ENCODE peak calls at places on chromosomes 4 and X, in six cellular contexts. X, U, V, O, G and L are unnamed samples.
A peak's percentile ranks its signal among the peaks of the same experiment; 100 is the strongest.

GRCh38 chr4:185202984-185203379 is 818 bp downstream of the CFAP97 start:
- DNase-seq in X (no peak), U (no peak), V (no peak), O (no peak), G (no peak), L (no peak)

GRCh38 chr4:147981305-147981704 is 249.4 kb downstream of the ARHGAP10 start:
- DNase-seq in X (no peak), U (no peak), V (no peak), O (no peak), G (peak; percentile 57), L (no peak)

GRCh38 chrX:119687661-119688413 is 5.1 kb downstream of the SEPTIN6 start:
- DNase-seq in X (no peak), U (no peak), V (no peak), O (no peak), G (no peak), L (no peak)

GRCh38 chr4:63670735-63671134 is 738.5 kb downstream of the TECRL start:
- DNase-seq in X (no peak), U (no peak), V (no peak), O (no peak), G (no peak), L (no peak)

GRCh38 chr4:155781432-155781831 is 22.6 kb downstream of the GUCY1B1 start:
- DNase-seq in X (no peak), U (no peak), V (no peak), O (no peak), G (no peak), L (no peak)

GRCh38 chr4:16082038-16082423 is 1.8 kb downstream of the PROM1 start:
- DNase-seq in X (peak; percentile 53), U (no peak), V (peak; percentile 27), O (no peak), G (no peak), L (no peak)

GRCh38 chr4:182653596-182653995 is 263.6 kb downstream of the DCTD start:
- DNase-seq in X (no peak), U (no peak), V (no peak), O (no peak), G (no peak), L (no peak)

GRCh38 chr4:106583567-106583966 is 215.0 kb upstream of the GIMD1 start:
- DNase-seq in X (peak; percentile 5), U (no peak), V (no peak), O (no peak), G (no peak), L (peak; percentile 22)

GRCh38 chrX:114985967-114986592 is 31.3 kb downstream of the IL13RA2 start:
- DNase-seq in X (no peak), U (no peak), V (no peak), O (no peak), G (no peak), L (no peak)

GRCh38 chrX:53093177-53093655 is 726 bp upstream of the KANTR start:
- DNase-seq in X (peak; percentile 83), U (peak; percentile 58), V (peak; percentile 78), O (peak; percentile 71), G (no peak), L (peak; percentile 65)

GRCh38 chr4:143390764-143391163 is 54.1 kb downstream of the GAB1 start:
- DNase-seq in X (no peak), U (peak; percentile 10), V (peak; percentile 18), O (no peak), G (no peak), L (no peak)

GRCh38 chr4:135098061-135098460 is 896.5 kb upstream of the PABPC4L start:
- DNase-seq in X (no peak), U (no peak), V (no peak), O (no peak), G (no peak), L (no peak)

GRCh38 chrX:74550295-74550802 is 64.1 kb downstream of the RLIM start:
- DNase-seq in X (peak; percentile 79), U (peak; percentile 53), V (peak; percentile 75), O (peak; percentile 70), G (peak; percentile 35), L (peak; percentile 51)

GRCh38 chrX:40207626-40208025 is 109.9 kb upstream of the BCOR start:
- DNase-seq in X (no peak), U (no peak), V (no peak), O (peak; percentile 57), G (no peak), L (no peak)

GRCh38 chrX:154010330-154011087 is 9.2 kb downstream of the IRAK1 start:
- DNase-seq in X (no peak), U (peak; percentile 66), V (no peak), O (no peak), G (no peak), L (no peak)

GRCh38 chr4:139786494-139787354 is 121.1 kb downstream of the MGST2 start:
- DNase-seq in X (no peak), U (no peak), V (peak; percentile 52), O (no peak), G (no peak), L (no peak)

GRCh38 chr4:143587703-143588102 is 74.2 kb downstream of the SMARCA5 start:
- DNase-seq in X (no peak), U (no peak), V (no peak), O (no peak), G (no peak), L (peak; percentile 18)

GRCh38 chr4:89117115-89117514 is 5.8 kb downstream of the TIGD2 start:
- DNase-seq in X (no peak), U (no peak), V (no peak), O (no peak), G (no peak), L (no peak)

GRCh38 chr4:82710202-82710929 is 88.2 kb downstream of the SCD5 start:
- DNase-seq in X (peak; percentile 28), U (peak; percentile 80), V (no peak), O (no peak), G (no peak), L (no peak)

GRCh38 chr4:145898926-145899531 is 39.6 kb downstream of the ZNF827 start:
- DNase-seq in X (no peak), U (no peak), V (no peak), O (no peak), G (no peak), L (no peak)

GRCh38 chr4:147367841-147368385 is 113.0 kb upstream of the EDNRA start:
- DNase-seq in X (no peak), U (no peak), V (no peak), O (no peak), G (no peak), L (no peak)

DNA sequence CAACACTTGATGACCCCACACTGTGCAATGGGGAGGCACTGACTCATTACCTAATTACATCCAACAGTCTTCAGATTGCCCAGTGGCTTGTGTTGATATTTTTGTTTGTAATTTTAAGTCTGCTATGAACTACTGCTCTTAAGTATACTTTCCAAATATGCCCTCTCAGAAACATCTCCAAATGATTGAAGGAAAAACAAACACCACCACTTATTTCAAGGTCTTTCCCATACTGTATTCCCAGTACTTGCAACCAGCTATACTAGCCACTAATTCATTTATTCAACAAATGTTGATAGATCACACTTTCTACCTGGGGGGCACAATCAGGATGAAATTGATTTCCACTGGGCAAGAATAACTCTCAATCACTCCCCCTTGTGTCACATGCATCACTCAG is 302.2 kb upstream of the CPEB2 start:
- DNase-seq in X (no peak), U (no peak), V (no peak), O (no peak), G (no peak), L (no peak)
- H3K4me3 ChIP-seq in X (no peak overlapping the region), U (no peak overlapping the region), V (no peak overlapping the region), O (no peak overlapping the region), G (no peak overlapping the region), L (no peak overlapping the region)

GRCh38 chr4:107757293-107757692 is 37.3 kb upstream of the PAPSS1 start:
- DNase-seq in X (no peak), U (no peak), V (no peak), O (no peak), G (no peak), L (no peak)
- H2AFZ ChIP-seq in X (no peak overlapping the region), U (no peak overlapping the region), V (no peak overlapping the region), O (no peak overlapping the region), G (no peak overlapping the region), L (peak overlapping the region; percentile 95)

GRCh38 chr4:81412941-81413488 is 58.7 kb downstream of the RASGEF1B start:
- DNase-seq in X (no peak), U (no peak), V (no peak), O (no peak), G (no peak), L (no peak)

GRCh38 chr4:81409836-81410235 is 61.9 kb downstream of the RASGEF1B start:
- DNase-seq in X (no peak), U (no peak), V (no peak), O (no peak), G (no peak), L (no peak)

GRCh38 chr4:81408341-81408740 is 63.4 kb downstream of the RASGEF1B start:
- DNase-seq in X (no peak), U (no peak), V (no peak), O (peak; percentile 15), G (no peak), L (no peak)

GRCh38 chr4:81407726-81408125 is 64.0 kb downstream of the RASGEF1B start:
- DNase-seq in X (no peak), U (no peak), V (no peak), O (no peak), G (no peak), L (no peak)

GRCh38 chr4:81410695-81411094 is 61.0 kb downstream of the RASGEF1B start:
- DNase-seq in X (no peak), U (no peak), V (no peak), O (no peak), G (no peak), L (no peak)
- TF ChIP-seq REST in X (no peak), U (no peak), V (no peak), O (no peak), G (no peak), L (no peak)

DNA sequence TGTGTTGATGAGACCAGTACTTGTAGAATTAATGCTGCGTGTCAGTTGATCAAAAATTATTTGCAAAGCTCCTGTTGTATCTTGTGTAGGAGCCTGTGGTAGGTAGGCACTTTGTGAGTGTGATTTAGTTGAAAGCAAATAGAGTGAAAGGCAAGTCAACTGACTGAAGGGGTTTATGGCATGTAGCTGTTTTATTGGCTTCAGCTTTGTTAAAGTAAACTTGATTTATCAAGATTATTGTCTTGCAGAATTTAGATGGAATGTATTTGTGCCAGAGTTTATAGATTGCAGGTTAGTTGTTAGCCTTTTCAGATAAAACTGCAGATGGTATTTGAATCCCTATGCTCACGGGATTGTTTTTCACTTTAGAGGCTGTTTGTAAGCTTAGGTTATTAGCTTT is 128.0 kb downstream of the FRAS1 start:
- DNase-seq in X (no peak), U (no peak), V (no peak), O (no peak), G (no peak), L (no peak)
- H3K4me3 ChIP-seq in X (no peak overlapping the region), U (no peak overlapping the region), V (no peak overlapping the region), O (no peak overlapping the region), G (no peak overlapping the region), L (no peak overlapping the region)